ENCODE peak calls at places on chromosomes 16 and 17, in five cellular contexts. Q is GM04504, P is EH, K is Right ventricle myocardium superior, C is RPMI7951. B is an unnamed sample.

GRCh38 chr16:89232107-89232506 is 14.6 kb downstream of the ZNF778 start:
- DNase-seq in Q (no peak), P (no peak), K (no peak), C (no peak), B (no peak)

GRCh38 chr17:57784226-57784895 is 39.3 kb upstream of the CCDC182 start:
- DNase-seq in Q (no peak), P (no peak), K (no peak), C (no peak), B (no peak)

GRCh38 chr17:82105882-82106696 is 8.1 kb upstream of the FASN start:
- DNase-seq in Q (no peak), P (peak), K (peak), C (peak), B (peak)

GRCh38 chr16:17160285-17160854 is 310.4 kb downstream of the XYLT1 start:
- DNase-seq in Q (no peak), P (peak), K (no peak), C (no peak), B (no peak)

GRCh38 chr17:76491271-76492184 is 9.7 kb downstream of the RHBDF2 start:
- DNase-seq in Q (no peak), P (no peak), K (peak), C (no peak), B (no peak)

GRCh38 chr17:1491406-1492248 is 859 bp downstream of the MYO1C start:
- DNase-seq in Q (no peak), P (peak), K (peak), C (peak), B (peak)

GRCh38 chr17:49290690-49291326 is 60.2 kb upstream of the PHOSPHO1 start:
- DNase-seq in Q (no peak), P (peak), K (no peak), C (peak), B (no peak)

GRCh38 chr16:4321286-4322120 is 5.6 kb downstream of the GLIS2 start:
- DNase-seq in Q (no peak), P (no peak), K (no peak), C (no peak), B (peak)

GRCh38 chr16:73053379-73054130 is 5.6 kb upstream of the ZFHX3 start:
- DNase-seq in Q (no peak), P (peak), K (no peak), C (peak), B (no peak)

GRCh38 chr16:31064882-31065461 is 9.1 kb downstream of the ZNF668 start:
- DNase-seq in Q (peak), P (peak), K (peak), C (peak), B (peak)

GRCh38 chr17:48439875-48440505 is 10.0 kb upstream of the SKAP1 start:
- DNase-seq in Q (no peak), P (no peak), K (no peak), C (peak), B (no peak)

GRCh38 chr17:30588798-30589247 is 111.6 kb downstream of the GOSR1 start:
- DNase-seq in Q (no peak), P (no peak), K (no peak), C (no peak), B (no peak)

GRCh38 chr17:15048381-15048780 is 216.7 kb downstream of the PMP22 start:
- DNase-seq in Q (no peak), P (no peak), K (no peak), C (no peak), B (no peak)

GRCh38 chr16:26598061-26598460 is 468.7 kb upstream of the C16orf82 start:
- DNase-seq in Q (no peak), P (no peak), K (no peak), C (no peak), B (no peak)

GRCh38 chr16:29307598-29308507 is 98.7 kb downstream of the NPIPB11 start:
- DNase-seq in Q (no peak), P (peak), K (peak), C (no peak), B (no peak)

GRCh38 chr16:69095179-69095578 is 10.3 kb upstream of the HAS3 start:
- DNase-seq in Q (no peak), P (no peak), K (no peak), C (no peak), B (no peak)

GRCh38 chr17:6323626-6324356 is 111.1 kb downstream of the AIPL1 start:
- DNase-seq in Q (no peak), P (peak), K (no peak), C (peak), B (no peak)

GRCh38 chr16:12271006-12271405 is 294.5 kb downstream of the SNX29 start:
- DNase-seq in Q (no peak), P (peak), K (no peak), C (peak), B (no peak)

GRCh38 chr17:16002708-16003265 is 3.2 kb downstream of the TTC19 start:
- DNase-seq in Q (no peak), P (no peak), K (no peak), C (no peak), B (no peak)

GRCh38 chr16:69340095-69340644 is 598 bp downstream of the NIP7 start:
- DNase-seq in Q (no peak), P (peak), K (no peak), C (no peak), B (no peak)

GRCh38 chr17:55264273-55264639 is 504 bp upstream of the HLF start:
- DNase-seq in Q (no peak), P (no peak), K (peak), C (no peak), B (no peak)

GRCh38 chr16:79006762-79007161 is 593.8 kb downstream of the MAF start:
- DNase-seq in Q (no peak), P (no peak), K (no peak), C (no peak), B (no peak)

GRCh38 chr16:46673320-46674013 is 15.5 kb downstream of the VPS35 start:
- DNase-seq in Q (no peak), P (peak), K (no peak), C (peak), B (peak)

GRCh38 chr17:56975656-56976055 is 2.3 kb upstream of the SCPEP1 start:
- DNase-seq in Q (no peak), P (no peak), K (no peak), C (no peak), B (no peak)

GRCh38 chr16:75377971-75378386 is 55.3 kb downstream of the CFDP1 start:
- DNase-seq in Q (peak), P (peak), K (no peak), C (peak), B (no peak)

GRCh38 chr17:4591529-4591928 is 7.2 kb downstream of the SMTNL2 start:
- DNase-seq in Q (no peak), P (peak), K (peak), C (no peak), B (peak)

GRCh38 chr17:20966869-20967268 is 75.9 kb downstream of the USP22 start:
- DNase-seq in Q (no peak), P (no peak), K (no peak), C (no peak), B (no peak)

GRCh38 chr16:66476328-66477027 is 49.4 kb downstream of the BEAN1 start:
- DNase-seq in Q (no peak), P (no peak), K (no peak), C (no peak), B (no peak)

GRCh38 chr17:63641678-63642077 is 19.5 kb downstream of the MAP3K3 start:
- DNase-seq in Q (no peak), P (no peak), K (no peak), C (no peak), B (no peak)

GRCh38 chr16:57151369-57151768 is 34.5 kb downstream of the PSME3IP1 start:
- DNase-seq in Q (no peak), P (no peak), K (no peak), C (no peak), B (no peak)

B was measured in right cardiac atrium.